ENCODE peak calls at places on chromosome 11, in ten cellular contexts. One of them, this sample, is unnamed.

GRCh38 chr11:61138940-61139339 is 22.3 kb downstream of the VPS37C start:
- DNase-seq in ELF-1: no peak
- DNase-seq in upper lobe of right lung: no peak
- DNase-seq in activated CD4-positive, alpha-beta T cell treated with anti-CD3 and anti-CD28 coated beads for 36 hours: no peak
- DNase-seq in K562: no peak
- DNase-seq in Panc1: no peak
- DNase-seq in body of pancreas: no peak
- DNase-seq in mesenteric fat pad: peak
- DNase-seq in stimulated activated CD4-positive, alpha-beta T cell treated with anti-CD3 and anti-CD28 coated beads, Interleukin-2, amount 100 ng/mL, for 48 hours: no peak
- DNase-seq in DMS153: no peak
- DNase-seq in this sample: no peak

GRCh38 chr11:116189378-116190170 is 583.2 kb downstream of the BUD13 start:
- DNase-seq in mesenteric fat pad: no peak
- DNase-seq in K562: no peak
- DNase-seq in activated CD4-positive, alpha-beta T cell treated with anti-CD3 and anti-CD28 coated beads for 36 hours: no peak
- DNase-seq in ELF-1: peak
- DNase-seq in stimulated activated CD4-positive, alpha-beta T cell treated with anti-CD3 and anti-CD28 coated beads, Interleukin-2, amount 100 ng/mL, for 48 hours: no peak
- DNase-seq in Panc1: no peak
- DNase-seq in upper lobe of right lung: no peak
- DNase-seq in DMS153: no peak
- DNase-seq in body of pancreas: no peak
- DNase-seq in this sample: no peak

GRCh38 chr11:9861860-9862725 is 198.2 kb downstream of the SWAP70 start:
- DNase-seq in activated CD4-positive, alpha-beta T cell treated with anti-CD3 and anti-CD28 coated beads for 36 hours: peak
- DNase-seq in DMS153: no peak
- DNase-seq in Panc1: peak
- DNase-seq in stimulated activated CD4-positive, alpha-beta T cell treated with anti-CD3 and anti-CD28 coated beads, Interleukin-2, amount 100 ng/mL, for 48 hours: peak
- DNase-seq in ELF-1: peak
- DNase-seq in body of pancreas: peak
- DNase-seq in mesenteric fat pad: no peak
- DNase-seq in K562: peak
- DNase-seq in upper lobe of right lung: no peak
- DNase-seq in this sample: no peak

GRCh38 chr11:102882389-102883024 is 7.7 kb upstream of the MMP12 start:
- DNase-seq in stimulated activated CD4-positive, alpha-beta T cell treated with anti-CD3 and anti-CD28 coated beads, Interleukin-2, amount 100 ng/mL, for 48 hours: no peak
- DNase-seq in Panc1: no peak
- DNase-seq in ELF-1: no peak
- DNase-seq in DMS153: no peak
- DNase-seq in body of pancreas: no peak
- DNase-seq in mesenteric fat pad: no peak
- DNase-seq in upper lobe of right lung: no peak
- DNase-seq in activated CD4-positive, alpha-beta T cell treated with anti-CD3 and anti-CD28 coated beads for 36 hours: no peak
- DNase-seq in K562: no peak
- DNase-seq in this sample: no peak

GRCh38 chr11:126601550-126602215 is 246.2 kb downstream of the ST3GAL4 start:
- DNase-seq in K562: no peak
- DNase-seq in Panc1: no peak
- DNase-seq in upper lobe of right lung: no peak
- DNase-seq in DMS153: peak
- DNase-seq in body of pancreas: no peak
- DNase-seq in ELF-1: peak
- DNase-seq in activated CD4-positive, alpha-beta T cell treated with anti-CD3 and anti-CD28 coated beads for 36 hours: no peak
- DNase-seq in mesenteric fat pad: no peak
- DNase-seq in stimulated activated CD4-positive, alpha-beta T cell treated with anti-CD3 and anti-CD28 coated beads, Interleukin-2, amount 100 ng/mL, for 48 hours: no peak
- DNase-seq in this sample: no peak

GRCh38 chr11:77092382-77092781 is 10.3 kb upstream of the OMP start:
- DNase-seq in activated CD4-positive, alpha-beta T cell treated with anti-CD3 and anti-CD28 coated beads for 36 hours: no peak
- DNase-seq in upper lobe of right lung: peak
- DNase-seq in K562: no peak
- DNase-seq in DMS153: no peak
- DNase-seq in mesenteric fat pad: no peak
- DNase-seq in Panc1: no peak
- DNase-seq in stimulated activated CD4-positive, alpha-beta T cell treated with anti-CD3 and anti-CD28 coated beads, Interleukin-2, amount 100 ng/mL, for 48 hours: no peak
- DNase-seq in ELF-1: no peak
- DNase-seq in body of pancreas: no peak
- DNase-seq in this sample: peak

GRCh38 chr11:67098799-67099198 is 20.3 kb upstream of the KDM2A start:
- DNase-seq in activated CD4-positive, alpha-beta T cell treated with anti-CD3 and anti-CD28 coated beads for 36 hours: no peak
- DNase-seq in K562: peak
- DNase-seq in upper lobe of right lung: no peak
- DNase-seq in DMS153: no peak
- DNase-seq in mesenteric fat pad: no peak
- DNase-seq in Panc1: no peak
- DNase-seq in body of pancreas: no peak
- DNase-seq in ELF-1: no peak
- DNase-seq in stimulated activated CD4-positive, alpha-beta T cell treated with anti-CD3 and anti-CD28 coated beads, Interleukin-2, amount 100 ng/mL, for 48 hours: no peak
- DNase-seq in this sample: no peak

GRCh38 chr11:28339488-28339887 is 231.3 kb downstream of the METTL15 start:
- DNase-seq in Panc1: no peak
- DNase-seq in ELF-1: no peak
- DNase-seq in body of pancreas: no peak
- DNase-seq in DMS153: no peak
- DNase-seq in upper lobe of right lung: no peak
- DNase-seq in K562: no peak
- DNase-seq in activated CD4-positive, alpha-beta T cell treated with anti-CD3 and anti-CD28 coated beads for 36 hours: no peak
- DNase-seq in stimulated activated CD4-positive, alpha-beta T cell treated with anti-CD3 and anti-CD28 coated beads, Interleukin-2, amount 100 ng/mL, for 48 hours: no peak
- DNase-seq in mesenteric fat pad: no peak
- DNase-seq in this sample: no peak

GRCh38 chr11:1882265-1883238 is 9.1 kb downstream of the PRR33 start:
- DNase-seq in upper lobe of right lung: peak
- DNase-seq in Panc1: peak
- DNase-seq in ELF-1: peak
- DNase-seq in mesenteric fat pad: peak
- DNase-seq in DMS153: no peak
- DNase-seq in body of pancreas: peak
- DNase-seq in K562: peak
- DNase-seq in stimulated activated CD4-positive, alpha-beta T cell treated with anti-CD3 and anti-CD28 coated beads, Interleukin-2, amount 100 ng/mL, for 48 hours: peak
- DNase-seq in activated CD4-positive, alpha-beta T cell treated with anti-CD3 and anti-CD28 coated beads for 36 hours: peak
- DNase-seq in this sample: peak

GRCh38 chr11:2788751-2789140 is 89.0 kb upstream of the KCNQ1OT1 start:
- DNase-seq in ELF-1: no peak
- DNase-seq in mesenteric fat pad: no peak
- DNase-seq in K562: no peak
- DNase-seq in upper lobe of right lung: peak
- DNase-seq in body of pancreas: no peak
- DNase-seq in DMS153: no peak
- DNase-seq in activated CD4-positive, alpha-beta T cell treated with anti-CD3 and anti-CD28 coated beads for 36 hours: peak
- DNase-seq in Panc1: no peak
- DNase-seq in stimulated activated CD4-positive, alpha-beta T cell treated with anti-CD3 and anti-CD28 coated beads, Interleukin-2, amount 100 ng/mL, for 48 hours: no peak
- DNase-seq in this sample: peak

GRCh38 chr11:32118025-32118974 is 27.4 kb downstream of the RCN1 start:
- DNase-seq in upper lobe of right lung: no peak
- DNase-seq in activated CD4-positive, alpha-beta T cell treated with anti-CD3 and anti-CD28 coated beads for 36 hours: no peak
- DNase-seq in body of pancreas: no peak
- DNase-seq in K562: no peak
- DNase-seq in stimulated activated CD4-positive, alpha-beta T cell treated with anti-CD3 and anti-CD28 coated beads, Interleukin-2, amount 100 ng/mL, for 48 hours: no peak
- DNase-seq in ELF-1: no peak
- DNase-seq in Panc1: peak
- DNase-seq in DMS153: no peak
- DNase-seq in mesenteric fat pad: no peak
- DNase-seq in this sample: no peak

This sample was measured in spleen.